ENCODE peak calls at places on chromosomes 11 and 22, in seven cellular contexts. A, B, Q, L, V, J and D are unnamed samples. For H3K36me3, the result is how much of the 10 kb centered on the place peaks cover.

GRCh38 chr11:56855217-56855616 is 106.7 kb upstream of the OR9G4 start:
- DNase-seq in A (no peak), B (no peak), Q (no peak), L (no peak), V (no peak), J (no peak), D (no peak)

GRCh38 chr22:28116261-28116673 is 197.2 kb upstream of the PITPNB start:
- DNase-seq in A (peak), B (no peak), Q (peak), L (no peak), V (peak), J (no peak), D (no peak)

GRCh38 chr11:64306876-64307622 is 1.7 kb downstream of the ESRRA start:
- DNase-seq in A (no peak), B (peak), Q (no peak), L (no peak), V (no peak), J (peak), D (peak)

GRCh38 chr11:97621282-97621681 is 1231.5 kb downstream of the JRKL start:
- DNase-seq in A (no peak), B (no peak), Q (no peak), L (no peak), V (no peak), J (no peak), D (no peak)

GRCh38 chr11:67179892-67180490 is 60.9 kb downstream of the KDM2A start:
- DNase-seq in A (peak), B (no peak), Q (no peak), L (no peak), V (no peak), J (no peak), D (no peak)

GRCh38 chr11:119363874-119364590 is 17.5 kb downstream of the USP2 start:
- DNase-seq in A (no peak), B (peak), Q (no peak), L (no peak), V (no peak), J (peak), D (peak)

GRCh38 chr11:26905368-26905767 is 88.5 kb upstream of the FIBIN start:
- DNase-seq in A (peak), B (peak), Q (peak), L (no peak), V (peak), J (no peak), D (no peak)

GRCh38 chr11:112605093-112605666 is 344.5 kb upstream of the PLET1 start:
- DNase-seq in A (no peak), B (no peak), Q (peak), L (no peak), V (peak), J (no peak), D (no peak)

GRCh38 chr11:68536706-68537105 is 76.2 kb downstream of the PPP6R3 start:
- DNase-seq in A (no peak), B (no peak), Q (no peak), L (no peak), V (no peak), J (no peak), D (no peak)

GRCh38 chr11:64553554-64554201 is 37.3 kb upstream of the SLC22A12 start:
- DNase-seq in A (peak), B (peak), Q (peak), L (peak), V (no peak), J (peak), D (peak)

GRCh38 chr22:27780161-27780575 is 21.4 kb downstream of the MN1 start:
- DNase-seq in A (no peak), B (no peak), Q (no peak), L (no peak), V (no peak), J (no peak), D (no peak)

GRCh38 chr22:45290410-45290936 is 5.7 kb downstream of the UPK3A start:
- DNase-seq in A (peak), B (peak), Q (peak), L (no peak), V (peak), J (no peak), D (no peak)

GRCh38 chr11:10451399-10452116 is 3.5 kb upstream of the AMPD3 start:
- DNase-seq in A (no peak), B (no peak), Q (no peak), L (peak), V (no peak), J (no peak), D (peak)

DNA sequence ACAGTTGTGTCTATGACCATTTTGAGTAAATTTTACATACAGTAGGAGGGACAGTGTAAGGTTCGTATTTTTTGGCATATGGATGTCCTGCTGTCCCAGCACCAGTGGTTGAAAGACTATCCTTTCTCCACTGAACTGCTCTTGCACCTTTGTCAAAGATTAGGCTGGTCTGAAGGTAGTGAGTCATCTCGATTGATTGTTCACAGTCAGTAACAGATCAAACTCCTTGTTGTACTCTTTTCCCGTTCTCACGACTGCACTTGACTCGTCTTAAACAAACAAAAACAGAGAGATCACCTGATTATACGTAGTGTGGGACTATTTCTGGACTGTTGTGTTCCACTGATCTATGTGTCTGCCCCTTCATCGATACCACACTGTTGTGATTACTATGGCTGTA is 77.1 kb downstream of the DGCR2 start:
- DNase-seq in A (no peak), B (no peak), Q (peak), L (no peak), V (no peak), J (no peak), D (no peak)
- H3K36me3 ChIP-seq in A (under half), B (under half), Q (half or more), L (half or more), V (under half), J (half or more), D (half or more)

DNA sequence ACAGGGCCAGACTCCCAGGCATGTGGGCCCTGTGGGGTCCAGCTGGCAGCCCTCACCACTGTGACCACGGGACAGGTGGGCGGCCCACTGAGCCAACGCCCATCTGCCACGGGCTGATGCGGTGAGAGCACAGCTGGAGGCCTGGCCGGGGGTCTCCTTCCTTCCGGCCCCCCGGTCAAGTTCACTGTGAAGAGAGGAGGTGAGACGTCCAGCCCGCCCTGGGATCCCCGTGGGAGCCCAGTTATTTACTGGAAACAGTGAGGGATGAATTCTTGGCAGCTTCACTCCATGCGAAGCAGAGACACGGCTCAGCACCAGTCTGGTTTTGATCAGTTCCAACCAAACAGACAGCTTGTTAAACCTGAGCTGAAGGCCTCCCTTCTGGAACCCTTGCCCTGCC is 38.7 kb downstream of the WNT11 start:
- DNase-seq in A (no peak), B (no peak), Q (no peak), L (no peak), V (no peak), J (no peak), D (no peak)
- TF ChIP-seq CTCF in A (no peak), B (no peak), Q (no peak), L (no peak), V (no peak), J (no peak), D (no peak)

GRCh38 chr11:912266-912665 is 1.7 kb upstream of the CHID1 start:
- DNase-seq in A (no peak), B (no peak), Q (no peak), L (no peak), V (no peak), J (no peak), D (no peak)

GRCh38 chr11:910589-911030 is at the start of gene CHID1:
- DNase-seq in A (peak), B (peak), Q (peak), L (peak), V (peak), J (peak), D (peak)

GRCh38 chr11:911031-911889 is 650 bp upstream of the CHID1 start:
- DNase-seq in A (peak), B (peak), Q (peak), L (peak), V (peak), J (peak), D (no peak)

GRCh38 chr11:913043-913442 is 2.4 kb upstream of the CHID1 start:
- DNase-seq in A (no peak), B (no peak), Q (no peak), L (no peak), V (no peak), J (no peak), D (no peak)

GRCh38 chr11:911890-912219 is 1.2 kb upstream of the CHID1 start:
- DNase-seq in A (no peak), B (no peak), Q (no peak), L (no peak), V (no peak), J (no peak), D (no peak)
- H3K4me3 ChIP-seq in A (peak), B (peak), Q (no peak), L (no peak), V (peak), J (peak), D (peak)

GRCh38 chr11:130886704-130887103 is 29.6 kb downstream of the SNX19 start:
- DNase-seq in A (peak), B (no peak), Q (peak), L (no peak), V (no peak), J (no peak), D (no peak)

GRCh38 chr11:130877532-130877931 is 38.7 kb downstream of the SNX19 start:
- DNase-seq in A (no peak), B (no peak), Q (no peak), L (no peak), V (no peak), J (no peak), D (no peak)

GRCh38 chr11:130879836-130880235 is 36.4 kb downstream of the SNX19 start:
- DNase-seq in A (no peak), B (no peak), Q (no peak), L (no peak), V (no peak), J (no peak), D (no peak)

GRCh38 chr11:130881475-130882137 is 34.7 kb downstream of the SNX19 start:
- DNase-seq in A (no peak), B (no peak), Q (no peak), L (no peak), V (no peak), J (no peak), D (no peak)

GRCh38 chr11:130882138-130882551 is 34.1 kb downstream of the SNX19 start:
- DNase-seq in A (no peak), B (no peak), Q (no peak), L (no peak), V (no peak), J (no peak), D (no peak)
- H3K36me3 ChIP-seq in A (under half), B (under half), Q (half or more), L (half or more), V (under half), J (half or more), D (half or more)